ENCODE peak calls at places on chromosomes 12 and 14, in four cellular contexts. E is AG04449, Y is IMR-90, X is T-cell. S is an unnamed sample.

GRCh38 chr14:57559561-57559960 is 65.9 kb upstream of the CCDC198 start:
- DNase-seq in E (no peak), Y (no peak), X (no peak), S (no peak)

GRCh38 chr14:30874120-30874998 is at the start of gene COCH:
- DNase-seq in E (no peak), Y (no peak), X (peak), S (no peak)

GRCh38 chr14:98368916-98369315 is 903.1 kb downstream of the BCL11B start:
- DNase-seq in E (no peak), Y (no peak), X (no peak), S (no peak)

GRCh38 chr14:104526723-104527645 is 52.6 kb upstream of the C14orf180 start:
- DNase-seq in E (no peak), Y (no peak), X (no peak), S (no peak)

GRCh38 chr12:126534495-126534894 is 1469.3 kb downstream of the AACS start:
- DNase-seq in E (no peak), Y (no peak), X (no peak), S (no peak)

GRCh38 chr14:50082784-50083466 is 33.4 kb downstream of the VCPKMT start:
- DNase-seq in E (no peak), Y (peak), X (peak), S (peak)

GRCh38 chr12:116832353-116832752 is 48.9 kb downstream of the HRK start:
- DNase-seq in E (peak), Y (no peak), X (no peak), S (no peak)

GRCh38 chr12:109496306-109496705 is 18.9 kb downstream of the UBE3B start:
- DNase-seq in E (no peak), Y (no peak), X (no peak), S (no peak)

GRCh38 chr14:54650331-54651017 is 83.5 kb downstream of the SAMD4A start:
- DNase-seq in E (no peak), Y (peak), X (no peak), S (peak)

GRCh38 chr12:47277972-47278448 is 198.3 kb upstream of the AMIGO2 start:
- DNase-seq in E (peak), Y (peak), X (no peak), S (peak)

GRCh38 chr12:121718653-121719239 is 6.2 kb downstream of the TMEM120B start:
- DNase-seq in E (no peak), Y (no peak), X (no peak), S (no peak)

GRCh38 chr14:60637490-60638452 is 11.5 kb downstream of the SIX1 start:
- DNase-seq in E (no peak), Y (peak), X (no peak), S (no peak)

GRCh38 chr14:105268736-105269354 is 20.5 kb downstream of the BTBD6 start:
- DNase-seq in E (no peak), Y (no peak), X (no peak), S (no peak)

GRCh38 chr14:20412422-20412821 is 879 bp downstream of the TEP1 start:
- DNase-seq in E (no peak), Y (no peak), X (no peak), S (no peak)

GRCh38 chr14:68279437-68279720 is 459.8 kb downstream of the RAD51B start:
- DNase-seq in E (no peak), Y (no peak), X (no peak), S (no peak)

GRCh38 chr12:89684131-89684530 is 24.5 kb downstream of the ATP2B1 start:
- DNase-seq in E (no peak), Y (no peak), X (no peak), S (no peak)

GRCh38 chr14:104639889-104640548 is 35.4 kb upstream of the TMEM179 start:
- DNase-seq in E (no peak), Y (peak), X (peak), S (peak)

GRCh38 chr14:59677771-59678211 is 101.2 kb upstream of the CCDC175 start:
- DNase-seq in E (peak), Y (peak), X (no peak), S (no peak)

GRCh38 chr14:55747186-55747585 is 167.2 kb downstream of the KTN1 start:
- DNase-seq in E (no peak), Y (no peak), X (no peak), S (no peak)

GRCh38 chr12:48936379-48936979 is 11.2 kb upstream of the FKBP11 start:
- DNase-seq in E (no peak), Y (peak), X (peak), S (peak)